ENCODE peak calls at places on chromosomes 3 and 15, in six cellular contexts. One of them, this sample, is unnamed.

GRCh38 chr3:182979719-182980191 is 583 bp downstream of the DCUN1D1 start:
- DNase-seq in heart left ventricle: peak
- DNase-seq in ascending aorta: no peak
- DNase-seq in mucosa of descending colon: peak
- DNase-seq in cardiac fibroblast: no peak
- DNase-seq in body of pancreas: peak
- DNase-seq in this sample: no peak

GRCh38 chr3:11539218-11539617 is 104.5 kb downstream of the VGLL4 start:
- DNase-seq in heart left ventricle: no peak
- DNase-seq in ascending aorta: no peak
- DNase-seq in mucosa of descending colon: no peak
- DNase-seq in cardiac fibroblast: no peak
- DNase-seq in body of pancreas: no peak
- DNase-seq in this sample: no peak

GRCh38 chr3:152657002-152657400 is 177.9 kb upstream of the P2RY1 start:
- DNase-seq in heart left ventricle: no peak
- DNase-seq in ascending aorta: no peak
- DNase-seq in mucosa of descending colon: no peak
- DNase-seq in cardiac fibroblast: no peak
- DNase-seq in body of pancreas: no peak
- DNase-seq in this sample: no peak

GRCh38 chr15:38053786-38054185 is 119.3 kb downstream of the TMCO5A start:
- DNase-seq in heart left ventricle: no peak
- DNase-seq in ascending aorta: no peak
- DNase-seq in mucosa of descending colon: no peak
- DNase-seq in cardiac fibroblast: peak
- DNase-seq in body of pancreas: no peak
- DNase-seq in this sample: no peak

GRCh38 chr3:197692641-197693040 is 44.1 kb downstream of the RUBCN start:
- DNase-seq in heart left ventricle: no peak
- DNase-seq in ascending aorta: no peak
- DNase-seq in mucosa of descending colon: no peak
- DNase-seq in cardiac fibroblast: peak
- DNase-seq in body of pancreas: no peak
- DNase-seq in this sample: no peak

GRCh38 chr15:53758412-53758811 is 1.1 kb downstream of the WDR72 start:
- DNase-seq in heart left ventricle: no peak
- DNase-seq in ascending aorta: no peak
- DNase-seq in mucosa of descending colon: no peak
- DNase-seq in cardiac fibroblast: no peak
- DNase-seq in body of pancreas: no peak
- DNase-seq in this sample: no peak

GRCh38 chr3:193941486-193941885 is 194.5 kb upstream of the HES1 start:
- DNase-seq in heart left ventricle: no peak
- DNase-seq in ascending aorta: no peak
- DNase-seq in mucosa of descending colon: no peak
- DNase-seq in cardiac fibroblast: no peak
- DNase-seq in body of pancreas: no peak
- DNase-seq in this sample: no peak

GRCh38 chr15:41570764-41571163 is 11.8 kb downstream of the TYRO3 start:
- DNase-seq in heart left ventricle: no peak
- DNase-seq in ascending aorta: no peak
- DNase-seq in mucosa of descending colon: no peak
- DNase-seq in cardiac fibroblast: no peak
- DNase-seq in body of pancreas: no peak
- DNase-seq in this sample: no peak

GRCh38 chr3:135238866-135239434 is 443.9 kb downstream of the EPHB1 start:
- DNase-seq in heart left ventricle: no peak
- DNase-seq in ascending aorta: no peak
- DNase-seq in mucosa of descending colon: no peak
- DNase-seq in cardiac fibroblast: no peak
- DNase-seq in body of pancreas: no peak
- DNase-seq in this sample: no peak

GRCh38 chr3:174419216-174419615 is 439.9 kb upstream of the NAALADL2 start:
- DNase-seq in heart left ventricle: no peak
- DNase-seq in ascending aorta: no peak
- DNase-seq in mucosa of descending colon: no peak
- DNase-seq in cardiac fibroblast: no peak
- DNase-seq in body of pancreas: no peak
- DNase-seq in this sample: no peak

GRCh38 chr3:45055411-45056143 is 29.5 kb downstream of the CLEC3B start:
- DNase-seq in heart left ventricle: no peak
- DNase-seq in ascending aorta: no peak
- DNase-seq in mucosa of descending colon: peak
- DNase-seq in cardiac fibroblast: peak
- DNase-seq in body of pancreas: no peak
- DNase-seq in this sample: no peak

GRCh38 chr3:127697531-127698240 is 24.9 kb downstream of the ABTB1 start:
- DNase-seq in heart left ventricle: peak
- DNase-seq in ascending aorta: peak
- DNase-seq in mucosa of descending colon: peak
- DNase-seq in cardiac fibroblast: peak
- DNase-seq in body of pancreas: peak
- DNase-seq in this sample: no peak
- H3K4me3 ChIP-seq in heart left ventricle: no peak
- H3K4me3 ChIP-seq in ascending aorta: peak
- H3K4me3 ChIP-seq in mucosa of descending colon: no peak
- H3K4me3 ChIP-seq in cardiac fibroblast: no peak
- H3K4me3 ChIP-seq in body of pancreas: no peak
- H3K4me3 ChIP-seq in this sample: no peak

GRCh38 chr3:31531465-31531991 is 1.2 kb upstream of the STT3B start:
- DNase-seq in heart left ventricle: no peak
- DNase-seq in ascending aorta: no peak
- DNase-seq in mucosa of descending colon: peak
- DNase-seq in cardiac fibroblast: peak
- DNase-seq in body of pancreas: no peak
- DNase-seq in this sample: no peak

GRCh38 chr3:31534036-31534435 is 1.3 kb downstream of the STT3B start:
- DNase-seq in heart left ventricle: no peak
- DNase-seq in ascending aorta: no peak
- DNase-seq in mucosa of descending colon: peak
- DNase-seq in cardiac fibroblast: no peak
- DNase-seq in body of pancreas: no peak
- DNase-seq in this sample: no peak

GRCh38 chr3:31532587-31533168 is at the start of gene STT3B:
- DNase-seq in heart left ventricle: peak
- DNase-seq in ascending aorta: no peak
- DNase-seq in mucosa of descending colon: peak
- DNase-seq in cardiac fibroblast: peak
- DNase-seq in body of pancreas: peak
- DNase-seq in this sample: peak

GRCh38 chr3:31531992-31532586 is 636 bp upstream of the STT3B start:
- DNase-seq in heart left ventricle: peak
- DNase-seq in ascending aorta: peak
- DNase-seq in mucosa of descending colon: peak
- DNase-seq in cardiac fibroblast: peak
- DNase-seq in body of pancreas: peak
- DNase-seq in this sample: peak

GRCh38 chr3:31533169-31533870 is 595 bp downstream of the STT3B start:
- DNase-seq in heart left ventricle: peak
- DNase-seq in ascending aorta: no peak
- DNase-seq in mucosa of descending colon: peak
- DNase-seq in cardiac fibroblast: peak
- DNase-seq in body of pancreas: peak
- DNase-seq in this sample: no peak
- TF ChIP-seq CTCF in heart left ventricle: no peak
- TF ChIP-seq CTCF in ascending aorta: peak
- TF ChIP-seq CTCF in mucosa of descending colon: no peak
- TF ChIP-seq CTCF in cardiac fibroblast: no peak
- TF ChIP-seq CTCF in body of pancreas: no peak
- TF ChIP-seq CTCF in this sample: peak

GRCh38 chr3:150421799-150422548 is 13.9 kb downstream of the TSC22D2 start:
- DNase-seq in heart left ventricle: no peak
- DNase-seq in ascending aorta: no peak
- DNase-seq in mucosa of descending colon: no peak
- DNase-seq in cardiac fibroblast: peak
- DNase-seq in body of pancreas: no peak
- DNase-seq in this sample: no peak

GRCh38 chr3:150419076-150419868 is 11.2 kb downstream of the TSC22D2 start:
- DNase-seq in heart left ventricle: no peak
- DNase-seq in ascending aorta: no peak
- DNase-seq in mucosa of descending colon: no peak
- DNase-seq in cardiac fibroblast: no peak
- DNase-seq in body of pancreas: no peak
- DNase-seq in this sample: no peak

GRCh38 chr3:150421256-150421655 is 13.2 kb downstream of the TSC22D2 start:
- DNase-seq in heart left ventricle: no peak
- DNase-seq in ascending aorta: no peak
- DNase-seq in mucosa of descending colon: no peak
- DNase-seq in cardiac fibroblast: no peak
- DNase-seq in body of pancreas: no peak
- DNase-seq in this sample: no peak

GRCh38 chr3:150414989-150415388 is 6.9 kb downstream of the TSC22D2 start:
- DNase-seq in heart left ventricle: no peak
- DNase-seq in ascending aorta: no peak
- DNase-seq in mucosa of descending colon: no peak
- DNase-seq in cardiac fibroblast: peak
- DNase-seq in body of pancreas: no peak
- DNase-seq in this sample: no peak

DNA sequence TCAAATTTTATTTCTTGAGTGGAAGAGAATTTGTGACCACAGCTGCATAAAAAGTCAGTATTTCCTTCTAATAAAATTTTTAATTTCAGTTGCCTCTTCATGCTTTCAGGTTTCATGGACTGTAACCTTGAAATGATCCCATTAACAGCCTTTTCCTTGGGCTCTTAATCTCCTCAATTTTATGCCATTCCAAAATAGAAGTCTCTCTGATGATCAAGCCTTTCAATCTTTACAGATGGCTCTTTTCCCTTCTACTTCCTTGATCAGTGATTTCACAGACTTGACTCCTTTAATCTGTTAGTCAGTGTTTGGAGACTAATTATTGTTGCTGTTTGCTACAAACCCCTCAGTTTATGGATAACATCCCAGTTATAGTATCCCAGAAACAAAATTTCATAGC is 11.9 kb downstream of the TSC22D2 start:
- DNase-seq in heart left ventricle: no peak
- DNase-seq in ascending aorta: no peak
- DNase-seq in mucosa of descending colon: no peak
- DNase-seq in cardiac fibroblast: no peak
- DNase-seq in body of pancreas: no peak
- DNase-seq in this sample: no peak
- H3K4me3 ChIP-seq in heart left ventricle: no peak
- H3K4me3 ChIP-seq in ascending aorta: no peak
- H3K4me3 ChIP-seq in mucosa of descending colon: no peak
- H3K4me3 ChIP-seq in cardiac fibroblast: no peak
- H3K4me3 ChIP-seq in body of pancreas: no peak
- H3K4me3 ChIP-seq in this sample: no peak

GRCh38 chr3:124033360-124034015 is 41.6 kb upstream of the ROPN1 start:
- DNase-seq in heart left ventricle: peak
- DNase-seq in ascending aorta: no peak
- DNase-seq in mucosa of descending colon: peak
- DNase-seq in cardiac fibroblast: no peak
- DNase-seq in body of pancreas: peak
- DNase-seq in this sample: no peak
- TF ChIP-seq CTCF in heart left ventricle: no peak
- TF ChIP-seq CTCF in ascending aorta: no peak
- TF ChIP-seq CTCF in mucosa of descending colon: peak
- TF ChIP-seq CTCF in cardiac fibroblast: no peak
- TF ChIP-seq CTCF in body of pancreas: no peak
- TF ChIP-seq CTCF in this sample: peak

This sample was measured in AG09309.